ENCODE peak calls at places on chromosomes 4 and X, in five cellular contexts. One of them, this sample, is unnamed.

GRCh38 chr4:61248705-61249104 is 48.6 kb downstream of the ADGRL3 start:
- DNase-seq in A673: no peak
- DNase-seq in astrocyte: no peak
- DNase-seq in GM23248: no peak
- DNase-seq in PC-3: peak; percentile 84
- DNase-seq in this sample: no peak

GRCh38 chrX:856901-857300 is 226.3 kb downstream of the SHOX start:
- DNase-seq in A673: no peak
- DNase-seq in astrocyte: no peak
- DNase-seq in GM23248: no peak
- DNase-seq in PC-3: no peak
- DNase-seq in this sample: no peak

GRCh38 chrX:66994729-66995128 is 355.9 kb upstream of the EDA2R start:
- DNase-seq in A673: no peak
- DNase-seq in astrocyte: no peak
- DNase-seq in GM23248: no peak
- DNase-seq in PC-3: no peak
- DNase-seq in this sample: no peak

GRCh38 chrX:109270580-109271484 is 211.1 kb downstream of the GUCY2F start:
- DNase-seq in A673: peak; percentile 14
- DNase-seq in astrocyte: peak; percentile 17
- DNase-seq in GM23248: peak; percentile 12
- DNase-seq in PC-3: no peak
- DNase-seq in this sample: peak; percentile 20

GRCh38 chr4:1871471-1872021 is 353 bp downstream of the NSD2 start:
- DNase-seq in A673: peak; percentile 46
- DNase-seq in astrocyte: no peak
- DNase-seq in GM23248: peak; percentile 59
- DNase-seq in PC-3: no peak
- DNase-seq in this sample: no peak

GRCh38 chr4:56745082-56745481 is 64.0 kb upstream of the HOPX start:
- DNase-seq in A673: no peak
- DNase-seq in astrocyte: no peak
- DNase-seq in GM23248: no peak
- DNase-seq in PC-3: no peak
- DNase-seq in this sample: no peak

GRCh38 chr4:5212255-5213032 is 161.2 kb downstream of the STK32B start:
- DNase-seq in A673: peak; percentile 53
- DNase-seq in astrocyte: no peak
- DNase-seq in GM23248: no peak
- DNase-seq in PC-3: peak; percentile 35
- DNase-seq in this sample: no peak

GRCh38 chrX:27162496-27162895 is 300.6 kb downstream of the PPP4R3C start:
- DNase-seq in A673: no peak
- DNase-seq in astrocyte: no peak
- DNase-seq in GM23248: no peak
- DNase-seq in PC-3: no peak
- DNase-seq in this sample: no peak

GRCh38 chrX:2577844-2578444 is 77.2 kb upstream of the DHRSX start:
- DNase-seq in A673: peak; percentile 56
- DNase-seq in astrocyte: no peak
- DNase-seq in GM23248: peak; percentile 37
- DNase-seq in PC-3: no peak
- DNase-seq in this sample: no peak

GRCh38 chrX:63919081-63919480 is 134.1 kb upstream of the ARHGEF9 start:
- DNase-seq in A673: no peak
- DNase-seq in astrocyte: no peak
- DNase-seq in GM23248: no peak
- DNase-seq in PC-3: no peak
- DNase-seq in this sample: no peak

GRCh38 chrX:29229802-29230201 is 642.6 kb downstream of the IL1RAPL1 start:
- DNase-seq in A673: no peak
- DNase-seq in astrocyte: peak; percentile 51
- DNase-seq in GM23248: peak; percentile 35
- DNase-seq in PC-3: peak; percentile 78
- DNase-seq in this sample: no peak

GRCh38 chrX:10173331-10173900 is 16.6 kb downstream of the CLCN4 start:
- DNase-seq in A673: peak; percentile 92
- DNase-seq in astrocyte: peak; percentile 94
- DNase-seq in GM23248: peak; percentile 89
- DNase-seq in PC-3: no peak
- DNase-seq in this sample: peak; percentile 50

GRCh38 chr4:112038861-112039260 is 106.4 kb upstream of the FAM241A start:
- DNase-seq in A673: no peak
- DNase-seq in astrocyte: peak; percentile 62
- DNase-seq in GM23248: peak; percentile 51
- DNase-seq in PC-3: peak; percentile 38
- DNase-seq in this sample: peak; percentile 70

GRCh38 chrX:3820170-3820569 is 106.7 kb upstream of the PRKX start:
- DNase-seq in A673: no peak
- DNase-seq in astrocyte: peak; percentile 86
- DNase-seq in GM23248: peak; percentile 78
- DNase-seq in PC-3: peak; percentile 58
- DNase-seq in this sample: peak; percentile 60

GRCh38 chr4:26052663-26053534 is 138.9 kb downstream of the SMIM20 start:
- DNase-seq in A673: no peak
- DNase-seq in astrocyte: no peak
- DNase-seq in GM23248: no peak
- DNase-seq in PC-3: no peak
- DNase-seq in this sample: no peak

GRCh38 chrX:16711219-16712115 is 1.0 kb downstream of the CTPS2 start:
- DNase-seq in A673: peak; percentile 17
- DNase-seq in astrocyte: no peak
- DNase-seq in GM23248: peak; percentile 5
- DNase-seq in PC-3: peak; percentile 18
- DNase-seq in this sample: no peak
- TF ChIP-seq EZH2 in A673: no peak
- TF ChIP-seq EZH2 in astrocyte: no peak
- TF ChIP-seq EZH2 in GM23248: no peak
- TF ChIP-seq EZH2 in PC-3: no peak
- TF ChIP-seq EZH2 in this sample: no peak

DNA sequence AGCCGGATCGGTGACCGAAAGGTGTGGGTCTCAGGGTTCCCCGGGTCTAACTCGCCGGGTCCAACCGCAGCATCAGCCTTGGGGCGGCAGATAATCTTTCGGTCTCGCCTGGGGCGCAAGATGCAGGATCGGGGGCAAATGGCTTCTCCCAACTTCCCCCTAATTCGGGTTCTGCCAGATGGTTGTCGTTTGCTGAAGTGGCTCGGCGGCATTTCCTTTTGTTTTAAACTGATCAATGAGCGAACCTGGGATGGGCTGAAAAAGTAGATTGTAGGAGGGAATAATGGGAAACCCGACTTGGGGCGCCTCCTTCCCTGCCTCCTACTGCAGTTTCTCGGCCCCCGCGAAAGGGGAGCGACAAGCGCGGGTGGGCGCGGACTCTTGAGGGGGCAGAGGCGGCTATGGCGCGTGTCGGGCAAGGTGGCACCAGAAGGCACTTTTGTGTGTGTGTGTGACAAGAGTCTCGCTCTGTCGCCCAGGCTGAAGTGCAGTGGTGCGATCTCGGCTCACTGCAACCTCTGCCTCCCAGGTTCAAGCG is 3.1 kb downstream of the PDGFRA start:
- DNase-seq in A673: no peak
- DNase-seq in astrocyte: peak; percentile 21
- DNase-seq in GM23248: peak; percentile 59
- DNase-seq in PC-3: no peak
- DNase-seq in this sample: peak; percentile 32
- TF ChIP-seq EZH2 in A673: peak; percentile 21
- TF ChIP-seq EZH2 in astrocyte: no peak
- TF ChIP-seq EZH2 in GM23248: no peak
- TF ChIP-seq EZH2 in PC-3: no peak
- TF ChIP-seq EZH2 in this sample: no peak

GRCh38 chr4:157222764-157223145 is 2.2 kb downstream of the GRIA2 start:
- DNase-seq in A673: peak; percentile 11
- DNase-seq in astrocyte: peak; percentile 13
- DNase-seq in GM23248: no peak
- DNase-seq in PC-3: no peak
- DNase-seq in this sample: peak; percentile 18
- TF ChIP-seq EZH2 in A673: no peak
- TF ChIP-seq EZH2 in astrocyte: no peak
- TF ChIP-seq EZH2 in GM23248: no peak
- TF ChIP-seq EZH2 in PC-3: no peak
- TF ChIP-seq EZH2 in this sample: no peak

GRCh38 chr4:25031077-25031606 is 396 bp upstream of the LGI2 start:
- DNase-seq in A673: no peak
- DNase-seq in astrocyte: peak; percentile 26
- DNase-seq in GM23248: peak; percentile 46
- DNase-seq in PC-3: no peak
- DNase-seq in this sample: peak; percentile 41
- TF ChIP-seq EZH2 in A673: peak; percentile 65
- TF ChIP-seq EZH2 in astrocyte: peak; percentile 19
- TF ChIP-seq EZH2 in GM23248: no peak
- TF ChIP-seq EZH2 in PC-3: no peak
- TF ChIP-seq EZH2 in this sample: peak; percentile 73